ENCODE peak calls at places on chromosomes 3 and 15, in nine cellular contexts. One of them, this sample, is unnamed.

GRCh38 chr3:155738580-155739076 is 6.2 kb downstream of the PLCH1 start:
- DNase-seq in transverse colon: no peak
- DNase-seq in breast epithelium: no peak
- DNase-seq in stomach: no peak
- DNase-seq in ovary: no peak
- DNase-seq in endothelial cell of umbilical vein: no peak
- DNase-seq in A549: no peak
- DNase-seq in vagina: no peak
- DNase-seq in body of pancreas: no peak
- DNase-seq in this sample: no peak

GRCh38 chr3:87436781-87437543 is 160.6 kb upstream of the POU1F1 start:
- DNase-seq in transverse colon: no peak
- DNase-seq in breast epithelium: no peak
- DNase-seq in stomach: no peak
- DNase-seq in ovary: no peak
- DNase-seq in endothelial cell of umbilical vein: peak; percentile 30
- DNase-seq in A549: no peak
- DNase-seq in vagina: no peak
- DNase-seq in body of pancreas: no peak
- DNase-seq in this sample: no peak

GRCh38 chr3:97721446-97721845 is 43.1 kb upstream of the ARL6 start:
- DNase-seq in transverse colon: no peak
- DNase-seq in breast epithelium: no peak
- DNase-seq in stomach: no peak
- DNase-seq in ovary: no peak
- DNase-seq in endothelial cell of umbilical vein: no peak
- DNase-seq in A549: no peak
- DNase-seq in vagina: no peak
- DNase-seq in body of pancreas: no peak
- DNase-seq in this sample: no peak

GRCh38 chr3:37912052-37912733 is 50.5 kb downstream of the CTDSPL start:
- DNase-seq in transverse colon: no peak
- DNase-seq in breast epithelium: no peak
- DNase-seq in stomach: no peak
- DNase-seq in ovary: no peak
- DNase-seq in endothelial cell of umbilical vein: no peak
- DNase-seq in A549: no peak
- DNase-seq in vagina: no peak
- DNase-seq in body of pancreas: no peak
- DNase-seq in this sample: no peak

GRCh38 chr3:127689266-127689860 is 16.6 kb downstream of the ABTB1 start:
- DNase-seq in transverse colon: peak; percentile 3
- DNase-seq in breast epithelium: no peak
- DNase-seq in stomach: no peak
- DNase-seq in ovary: no peak
- DNase-seq in endothelial cell of umbilical vein: no peak
- DNase-seq in A549: no peak
- DNase-seq in vagina: no peak
- DNase-seq in body of pancreas: peak; percentile 2
- DNase-seq in this sample: peak; percentile 8

GRCh38 chr3:86563358-86563970 is 427.5 kb downstream of the VGLL3 start:
- DNase-seq in transverse colon: no peak
- DNase-seq in breast epithelium: no peak
- DNase-seq in stomach: no peak
- DNase-seq in ovary: no peak
- DNase-seq in endothelial cell of umbilical vein: peak; percentile 26
- DNase-seq in A549: peak; percentile 2
- DNase-seq in vagina: no peak
- DNase-seq in body of pancreas: no peak
- DNase-seq in this sample: no peak

GRCh38 chr15:69090197-69090948 is 70.1 kb upstream of the GLCE start:
- DNase-seq in transverse colon: no peak
- DNase-seq in breast epithelium: no peak
- DNase-seq in stomach: no peak
- DNase-seq in ovary: no peak
- DNase-seq in endothelial cell of umbilical vein: no peak
- DNase-seq in A549: no peak
- DNase-seq in vagina: no peak
- DNase-seq in body of pancreas: peak; percentile 39
- DNase-seq in this sample: no peak

GRCh38 chr3:194261581-194262063 is 89.5 kb downstream of the CPN2 start:
- DNase-seq in transverse colon: no peak
- DNase-seq in breast epithelium: no peak
- DNase-seq in stomach: peak; percentile 15
- DNase-seq in ovary: peak; percentile 14
- DNase-seq in endothelial cell of umbilical vein: no peak
- DNase-seq in A549: no peak
- DNase-seq in vagina: peak; percentile 49
- DNase-seq in body of pancreas: no peak
- DNase-seq in this sample: peak; percentile 90

GRCh38 chr3:47418167-47419082 is 37.6 kb downstream of the PTPN23 start:
- DNase-seq in transverse colon: no peak
- DNase-seq in breast epithelium: no peak
- DNase-seq in stomach: no peak
- DNase-seq in ovary: no peak
- DNase-seq in endothelial cell of umbilical vein: no peak
- DNase-seq in A549: peak; percentile 40
- DNase-seq in vagina: no peak
- DNase-seq in body of pancreas: no peak
- DNase-seq in this sample: no peak

GRCh38 chr3:18847583-18848197 is 300.6 kb upstream of the KCNH8 start:
- DNase-seq in transverse colon: no peak
- DNase-seq in breast epithelium: no peak
- DNase-seq in stomach: no peak
- DNase-seq in ovary: no peak
- DNase-seq in endothelial cell of umbilical vein: no peak
- DNase-seq in A549: peak; percentile 10
- DNase-seq in vagina: no peak
- DNase-seq in body of pancreas: no peak
- DNase-seq in this sample: no peak

GRCh38 chr15:97235285-97235985 is 725.1 kb upstream of the ARRDC4 start:
- DNase-seq in transverse colon: peak; percentile 46
- DNase-seq in breast epithelium: no peak
- DNase-seq in stomach: peak; percentile 64
- DNase-seq in ovary: peak; percentile 50
- DNase-seq in endothelial cell of umbilical vein: peak; percentile 71
- DNase-seq in A549: peak; percentile 45
- DNase-seq in vagina: no peak
- DNase-seq in body of pancreas: peak; percentile 66
- DNase-seq in this sample: no peak

GRCh38 chr3:170864525-170865208 is 5.3 kb downstream of the RPL22L1 start:
- DNase-seq in transverse colon: no peak
- DNase-seq in breast epithelium: no peak
- DNase-seq in stomach: no peak
- DNase-seq in ovary: no peak
- DNase-seq in endothelial cell of umbilical vein: peak; percentile 11
- DNase-seq in A549: no peak
- DNase-seq in vagina: no peak
- DNase-seq in body of pancreas: no peak
- DNase-seq in this sample: no peak

GRCh38 chr3:16884084-16884747 is 539 bp upstream of the PLCL2 start:
- DNase-seq in transverse colon: peak; percentile 79
- DNase-seq in breast epithelium: no peak
- DNase-seq in stomach: peak; percentile 58
- DNase-seq in ovary: peak; percentile 81
- DNase-seq in endothelial cell of umbilical vein: peak; percentile 55
- DNase-seq in A549: peak; percentile 92
- DNase-seq in vagina: no peak
- DNase-seq in body of pancreas: peak; percentile 78
- DNase-seq in this sample: peak; percentile 81

GRCh38 chr3:2360815-2361214 is 262.1 kb downstream of the CNTN4 start:
- DNase-seq in transverse colon: no peak
- DNase-seq in breast epithelium: no peak
- DNase-seq in stomach: no peak
- DNase-seq in ovary: no peak
- DNase-seq in endothelial cell of umbilical vein: no peak
- DNase-seq in A549: no peak
- DNase-seq in vagina: no peak
- DNase-seq in body of pancreas: no peak
- DNase-seq in this sample: no peak

GRCh38 chr15:60973637-60974415 is 255.3 kb downstream of the RORA start:
- DNase-seq in transverse colon: no peak
- DNase-seq in breast epithelium: no peak
- DNase-seq in stomach: no peak
- DNase-seq in ovary: no peak
- DNase-seq in endothelial cell of umbilical vein: peak; percentile 69
- DNase-seq in A549: no peak
- DNase-seq in vagina: no peak
- DNase-seq in body of pancreas: no peak
- DNase-seq in this sample: no peak

GRCh38 chr15:100918690-100919480 is at the start of gene LRRK1:
- DNase-seq in transverse colon: peak; percentile 52
- DNase-seq in breast epithelium: no peak
- DNase-seq in stomach: no peak
- DNase-seq in ovary: peak; percentile 62
- DNase-seq in endothelial cell of umbilical vein: peak; percentile 67
- DNase-seq in A549: peak; percentile 52
- DNase-seq in vagina: no peak
- DNase-seq in body of pancreas: peak; percentile 64
- DNase-seq in this sample: peak; percentile 46
- TF ChIP-seq POLR2A in transverse colon: peak; percentile 23
- TF ChIP-seq POLR2A in breast epithelium: peak; percentile 16
- TF ChIP-seq POLR2A in stomach: no peak
- TF ChIP-seq POLR2A in ovary: no peak
- TF ChIP-seq POLR2A in endothelial cell of umbilical vein: peak; percentile 36
- TF ChIP-seq POLR2A in A549: peak; percentile 58
- TF ChIP-seq POLR2A in vagina: no peak
- TF ChIP-seq POLR2A in body of pancreas: peak; percentile 20
- TF ChIP-seq POLR2A in this sample: peak; percentile 19

DNA sequence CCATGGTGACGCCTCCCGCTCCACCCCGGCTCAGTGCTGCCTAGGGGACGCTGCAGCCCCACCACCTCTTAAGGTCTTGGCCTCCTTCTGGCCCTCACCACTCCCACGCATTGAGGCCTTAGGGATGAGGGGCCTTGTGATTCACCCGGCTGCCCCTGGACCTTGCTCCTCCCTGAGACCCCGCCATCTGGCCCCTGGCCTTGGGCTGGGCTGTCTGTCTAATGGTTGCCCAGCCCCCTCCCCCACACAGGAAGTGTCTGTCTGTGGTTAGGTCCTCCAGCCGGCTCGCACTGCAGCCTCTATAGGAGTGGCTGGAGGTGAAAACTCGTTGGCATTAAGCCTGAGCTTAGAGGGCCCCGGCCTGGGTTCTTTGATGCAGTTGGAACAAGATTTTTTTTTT is 21.5 kb upstream of the MTHFS start:
- DNase-seq in transverse colon: no peak
- DNase-seq in breast epithelium: no peak
- DNase-seq in stomach: no peak
- DNase-seq in ovary: no peak
- DNase-seq in endothelial cell of umbilical vein: no peak
- DNase-seq in A549: no peak
- DNase-seq in vagina: no peak
- DNase-seq in body of pancreas: no peak
- DNase-seq in this sample: no peak
- TF ChIP-seq POLR2A in transverse colon: no peak
- TF ChIP-seq POLR2A in breast epithelium: no peak
- TF ChIP-seq POLR2A in stomach: no peak
- TF ChIP-seq POLR2A in ovary: no peak
- TF ChIP-seq POLR2A in endothelial cell of umbilical vein: no peak
- TF ChIP-seq POLR2A in A549: no peak
- TF ChIP-seq POLR2A in vagina: no peak
- TF ChIP-seq POLR2A in body of pancreas: no peak
- TF ChIP-seq POLR2A in this sample: no peak

GRCh38 chr15:92907229-92907628 is 7.1 kb downstream of the CHD2 start:
- DNase-seq in transverse colon: no peak
- DNase-seq in breast epithelium: no peak
- DNase-seq in stomach: no peak
- DNase-seq in ovary: no peak
- DNase-seq in endothelial cell of umbilical vein: peak; percentile 47
- DNase-seq in A549: no peak
- DNase-seq in vagina: no peak
- DNase-seq in body of pancreas: no peak
- DNase-seq in this sample: no peak
- TF ChIP-seq POLR2A in transverse colon: no peak
- TF ChIP-seq POLR2A in breast epithelium: no peak
- TF ChIP-seq POLR2A in stomach: no peak
- TF ChIP-seq POLR2A in ovary: no peak
- TF ChIP-seq POLR2A in endothelial cell of umbilical vein: no peak
- TF ChIP-seq POLR2A in A549: no peak
- TF ChIP-seq POLR2A in vagina: no peak
- TF ChIP-seq POLR2A in body of pancreas: no peak
- TF ChIP-seq POLR2A in this sample: no peak

GRCh38 chr15:91129436-91129835 is 29.4 kb downstream of the SV2B start:
- DNase-seq in transverse colon: no peak
- DNase-seq in breast epithelium: no peak
- DNase-seq in stomach: no peak
- DNase-seq in ovary: no peak
- DNase-seq in endothelial cell of umbilical vein: no peak
- DNase-seq in A549: no peak
- DNase-seq in vagina: no peak
- DNase-seq in body of pancreas: no peak
- DNase-seq in this sample: no peak

GRCh38 chr15:91125162-91125561 is 25.1 kb downstream of the SV2B start:
- DNase-seq in transverse colon: no peak
- DNase-seq in breast epithelium: no peak
- DNase-seq in stomach: no peak
- DNase-seq in ovary: no peak
- DNase-seq in endothelial cell of umbilical vein: no peak
- DNase-seq in A549: no peak
- DNase-seq in vagina: no peak
- DNase-seq in body of pancreas: no peak
- DNase-seq in this sample: no peak

GRCh38 chr15:91126080-91126479 is 26.0 kb downstream of the SV2B start:
- DNase-seq in transverse colon: no peak
- DNase-seq in breast epithelium: no peak
- DNase-seq in stomach: no peak
- DNase-seq in ovary: no peak
- DNase-seq in endothelial cell of umbilical vein: no peak
- DNase-seq in A549: no peak
- DNase-seq in vagina: no peak
- DNase-seq in body of pancreas: no peak
- DNase-seq in this sample: no peak

GRCh38 chr15:91128028-91128427 is 28.0 kb downstream of the SV2B start:
- DNase-seq in transverse colon: no peak
- DNase-seq in breast epithelium: no peak
- DNase-seq in stomach: no peak
- DNase-seq in ovary: no peak
- DNase-seq in endothelial cell of umbilical vein: no peak
- DNase-seq in A549: no peak
- DNase-seq in vagina: no peak
- DNase-seq in body of pancreas: no peak
- DNase-seq in this sample: no peak

DNA sequence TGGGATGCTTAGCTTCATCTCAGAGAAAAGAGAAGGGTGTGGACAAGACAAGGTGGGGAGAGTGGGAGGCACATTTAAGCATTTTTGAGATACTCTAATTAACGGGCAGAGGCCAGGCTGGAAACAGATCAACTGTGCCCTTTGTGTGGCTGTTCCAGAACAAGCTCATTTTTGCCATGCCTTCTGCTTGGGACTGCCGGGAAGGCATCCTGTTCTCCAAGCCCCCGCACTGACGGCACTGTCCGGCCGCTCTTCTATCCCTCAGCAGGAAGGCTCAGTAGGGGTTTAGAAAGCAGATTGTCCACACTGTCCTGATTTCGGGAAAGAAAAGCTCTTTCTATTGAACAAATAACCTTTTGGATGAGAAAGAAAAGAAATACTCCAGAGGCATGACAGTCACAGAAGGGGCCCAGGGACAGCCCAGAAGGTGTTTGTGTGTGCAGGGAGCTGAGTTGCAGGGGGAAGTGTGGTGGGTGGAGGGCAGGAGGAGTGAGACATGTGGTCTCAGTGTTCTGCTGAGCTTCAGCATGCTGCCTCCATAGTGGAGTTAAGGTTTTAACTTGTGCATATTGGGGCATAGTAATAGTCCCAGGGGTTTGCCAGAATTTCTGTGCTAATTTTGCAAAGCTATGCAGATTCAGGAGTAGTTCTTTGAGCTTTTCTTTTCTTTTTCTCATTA is 27.3 kb downstream of the SV2B start:
- DNase-seq in transverse colon: no peak
- DNase-seq in breast epithelium: peak; percentile 20
- DNase-seq in stomach: no peak
- DNase-seq in ovary: no peak
- DNase-seq in endothelial cell of umbilical vein: no peak
- DNase-seq in A549: no peak
- DNase-seq in vagina: no peak
- DNase-seq in body of pancreas: no peak
- DNase-seq in this sample: no peak
- TF ChIP-seq POLR2A in transverse colon: no peak
- TF ChIP-seq POLR2A in breast epithelium: no peak
- TF ChIP-seq POLR2A in stomach: no peak
- TF ChIP-seq POLR2A in ovary: no peak
- TF ChIP-seq POLR2A in endothelial cell of umbilical vein: no peak
- TF ChIP-seq POLR2A in A549: no peak
- TF ChIP-seq POLR2A in vagina: no peak
- TF ChIP-seq POLR2A in body of pancreas: no peak
- TF ChIP-seq POLR2A in this sample: no peak

This sample was measured in right lobe of liver.